ENCODE peak calls at places on chromosomes 16 and 17, in eight cellular contexts. K is H1, O is SK-N-SH, D is A549, Q is IMR-90, C is K562, S is GM12878, G is HepG2. Z is an unnamed sample.

GRCh38 chr16:73054732-73055481 is 7.0 kb upstream of the ZFHX3 start:
- DNase-seq in K (no peak), C (no peak), O (peak; percentile 45), G (peak; percentile 73), Q (peak; percentile 77), D (peak; percentile 45), S (no peak), Z (no peak)

GRCh38 chr17:44780161-44780560 is 21.4 kb downstream of the ADAM11 start:
- DNase-seq in Q (no peak), S (no peak), D (no peak), G (no peak), C (no peak), O (no peak), K (no peak), Z (peak; percentile 7)

GRCh38 chr16:70737377-70738082 is 51.7 kb upstream of the MTSS2 start:
- DNase-seq in K (no peak), C (no peak), G (no peak), Q (peak; percentile 99), O (peak; percentile 96), D (no peak), S (peak; percentile 81), Z (no peak)

GRCh38 chr16:1333149-1333812 is at the start of gene BAIAP3:
- DNase-seq in Q (no peak), D (peak; percentile 51), S (no peak), O (peak; percentile 92), G (no peak), C (peak; percentile 90), K (peak; percentile 80), Z (peak; percentile 62)

GRCh38 chr16:35186045-35186759 is 1726.8 kb downstream of the TP53TG3F start:
- DNase-seq in C (no peak), Q (no peak), K (no peak), G (no peak), O (no peak), D (no peak), S (no peak), Z (no peak)

GRCh38 chr17:47810901-47811635 is 10.5 kb downstream of the OSBPL7 start:
- DNase-seq in Q (no peak), K (no peak), O (no peak), S (no peak), D (no peak), G (no peak), C (no peak), Z (no peak)

GRCh38 chr17:63405741-63406261 is 40.3 kb downstream of the CYB561 start:
- DNase-seq in G (peak; percentile 67), S (no peak), Q (peak; percentile 92), C (peak; percentile 42), K (no peak), O (peak; percentile 54), D (peak; percentile 80), Z (no peak)

GRCh38 chr16:72836985-72837384 is 210.9 kb downstream of the ZFHX3 start:
- DNase-seq in O (no peak), D (peak; percentile 22), G (peak; percentile 34), C (peak; percentile 13), Q (no peak), K (no peak), S (no peak), Z (peak; percentile 30)

GRCh38 chr16:49596119-49596518 is 222.5 kb downstream of the C16orf78 start:
- DNase-seq in S (no peak), K (peak; percentile 38), C (peak; percentile 21), O (peak; percentile 63), D (no peak), G (no peak), Q (peak; percentile 15), Z (no peak)

GRCh38 chr16:68296693-68297092 is 14.1 kb downstream of the SLC7A6OS start:
- DNase-seq in K (no peak), G (no peak), D (no peak), C (no peak), Q (no peak), S (no peak), O (no peak), Z (no peak)

GRCh38 chr17:79722787-79723186 is 8.0 kb upstream of the ENPP7 start:
- DNase-seq in D (no peak), K (no peak), O (no peak), G (no peak), C (no peak), Q (no peak), S (no peak), Z (no peak)

GRCh38 chr17:61495161-61495857 is 43.1 kb downstream of the TBX4 start:
- DNase-seq in S (no peak), O (no peak), G (no peak), C (no peak), K (no peak), Q (peak; percentile 33), D (no peak), Z (no peak)

GRCh38 chr17:4892499-4893221 is 6.7 kb upstream of the C17orf107 start:
- DNase-seq in Q (no peak), S (no peak), O (no peak), D (no peak), C (no peak), G (no peak), K (no peak), Z (no peak)

GRCh38 chr17:65208753-65209152 is 71.6 kb downstream of the RGS9 start:
- DNase-seq in K (no peak), O (no peak), Q (no peak), S (no peak), C (no peak), D (no peak), G (no peak), Z (no peak)

GRCh38 chr17:2730764-2731353 is 18.6 kb downstream of the CCDC92B start:
- DNase-seq in D (no peak), S (no peak), Q (no peak), G (no peak), O (no peak), K (no peak), C (no peak), Z (no peak)

GRCh38 chr16:76583995-76584394 is 306.8 kb downstream of the CNTNAP4 start:
- DNase-seq in S (no peak), D (no peak), G (no peak), Q (no peak), O (no peak), K (no peak), C (no peak), Z (no peak)

GRCh38 chr16:52827456-52827855 is 225.2 kb downstream of the CHD9NB start:
- DNase-seq in C (no peak), K (no peak), G (peak; percentile 33), Q (no peak), O (no peak), S (no peak), D (no peak), Z (no peak)

GRCh38 chr17:57329380-57330214 is 73.3 kb downstream of the MSI2 start:
- DNase-seq in C (no peak), G (no peak), O (no peak), Q (peak; percentile 2), D (no peak), K (no peak), S (no peak), Z (no peak)
- TF ChIP-seq USF2 in C (no peak), G (no peak), O (no peak), Q (no peak), D (no peak), K (no peak), S (no peak), Z (no peak)

DNA sequence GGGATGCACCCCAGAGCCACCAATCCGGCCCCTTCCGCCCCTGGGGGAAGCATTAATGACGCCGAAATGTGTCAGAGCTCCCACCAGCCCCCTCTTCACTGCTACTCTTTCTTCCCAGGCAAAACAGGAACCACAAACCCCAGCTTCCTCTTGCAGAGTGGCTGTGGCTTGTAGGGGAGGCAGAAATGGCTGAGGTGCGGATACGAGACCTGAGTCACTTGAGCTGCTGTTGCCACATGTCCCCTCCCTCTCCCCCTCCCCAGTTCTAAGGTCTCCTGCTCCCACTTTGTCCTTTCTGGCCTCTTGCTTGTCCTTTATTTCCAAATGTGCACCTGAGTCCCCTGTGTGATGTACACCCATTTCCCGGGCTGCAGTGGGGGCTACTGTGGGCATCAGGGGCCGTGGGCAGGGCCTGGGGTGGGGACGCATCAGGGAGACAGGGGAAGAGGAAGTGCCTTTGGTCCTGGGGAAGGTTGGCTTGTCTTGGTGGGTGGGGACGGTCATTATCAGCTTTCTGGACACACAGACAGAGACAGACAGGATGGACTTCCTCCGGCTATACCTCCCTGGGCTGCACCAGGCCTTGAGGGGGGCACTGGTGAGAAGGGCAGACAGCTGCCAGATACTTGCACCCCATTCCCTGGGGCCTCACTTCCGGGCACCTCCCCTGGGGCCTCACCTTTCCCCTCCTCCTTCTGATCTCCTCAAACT is at the start of gene APOBR:
- DNase-seq in D (no peak), K (no peak), C (peak; percentile 30), Q (no peak), G (no peak), O (no peak), S (peak; percentile 83), Z (no peak)
- TF ChIP-seq USF2 in D (no peak), K (no peak), C (no peak), Q (no peak), G (no peak), O (no peak), S (no peak), Z (no peak)

GRCh38 chr17:66574123-66574522 is 260.8 kb upstream of the CACNG5 start:
- DNase-seq in G (no peak), O (no peak), C (no peak), Q (no peak), D (no peak), K (no peak), S (no peak), Z (no peak)
- TF ChIP-seq USF2 in G (no peak), O (no peak), C (no peak), Q (no peak), D (no peak), K (no peak), S (no peak), Z (no peak)

GRCh38 chr16:46586011-46586577 is 35.1 kb downstream of the SHCBP1 start:
- DNase-seq in Q (no peak), O (no peak), S (no peak), G (no peak), C (no peak), K (no peak), D (no peak), Z (no peak)

GRCh38 chr16:46577988-46578579 is 43.1 kb downstream of the SHCBP1 start:
- DNase-seq in C (no peak), Q (no peak), K (no peak), S (no peak), G (no peak), D (no peak), O (no peak), Z (no peak)

GRCh38 chr16:46583036-46583435 is 38.1 kb downstream of the SHCBP1 start:
- DNase-seq in Q (no peak), S (no peak), C (no peak), O (no peak), D (no peak), G (no peak), K (no peak), Z (no peak)

DNA sequence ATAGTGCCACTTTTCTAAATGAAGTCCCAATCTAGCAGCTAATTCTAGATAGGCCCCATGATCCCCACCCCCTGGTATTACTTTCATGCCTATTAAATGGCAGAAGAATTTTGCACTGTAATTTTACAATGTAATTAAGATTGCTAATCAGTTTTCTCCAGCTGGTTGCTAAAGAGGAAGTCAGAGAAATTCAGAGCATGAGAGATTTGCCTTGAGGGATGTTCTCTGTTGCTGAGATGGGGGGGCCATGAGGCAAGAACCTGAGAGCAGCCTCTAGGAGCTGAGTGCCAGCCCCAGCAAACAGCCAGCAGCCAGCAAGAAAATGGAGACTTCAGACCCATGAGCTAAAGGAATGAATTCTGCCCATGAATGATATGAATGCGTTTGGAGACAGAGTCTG is 38.9 kb downstream of the SHCBP1 start:
- DNase-seq in G (no peak), O (no peak), Q (no peak), S (no peak), C (no peak), D (no peak), K (no peak), Z (no peak)
- TF ChIP-seq USF2 in G (no peak), O (no peak), Q (no peak), S (no peak), C (no peak), D (no peak), K (no peak), Z (no peak)

GRCh38 chr17:74959826-74960738 is 12.5 kb downstream of the HID1 start:
- DNase-seq in O (no peak), Q (peak; percentile 15), D (peak; percentile 59), G (no peak), K (no peak), C (peak; percentile 68), S (no peak), Z (no peak)
- TF ChIP-seq USF2 in O (no peak), Q (peak; percentile 70), D (peak; percentile 44), G (no peak), K (no peak), C (peak; percentile 56), S (no peak), Z (no peak)

Z was measured in WTC11.